ENCODE peak calls at places on chromosomes 2 and 18, in six cellular contexts. F is stomach, I is Peyer's patch, V is foreskin fibroblast, Q is nephron progenitor cell, C is coronary artery. A is an unnamed sample.

GRCh38 chr18:28412521-28412920 is 235.6 kb upstream of the CDH2 start:
- DNase-seq in F (no peak), I (no peak), V (no peak), Q (no peak), C (no peak), A (no peak)

GRCh38 chr2:2590141-2590540 is 259.1 kb upstream of the MYT1L start:
- DNase-seq in F (no peak), I (no peak), V (no peak), Q (no peak), C (peak), A (no peak)

GRCh38 chr2:163341426-163341825 is 394.4 kb downstream of the FIGN start:
- DNase-seq in F (no peak), I (no peak), V (peak), Q (no peak), C (no peak), A (no peak)

GRCh38 chr18:55651236-55651635 is 63.2 kb upstream of the TCF4 start:
- DNase-seq in F (no peak), I (no peak), V (no peak), Q (no peak), C (no peak), A (no peak)

GRCh38 chr2:54176577-54176976 is 61.2 kb downstream of the ACYP2 start:
- DNase-seq in F (no peak), I (no peak), V (peak), Q (peak), C (no peak), A (no peak)

GRCh38 chr2:26562811-26563645 is 78.1 kb downstream of the CIB4 start:
- DNase-seq in F (peak), I (peak), V (no peak), Q (no peak), C (no peak), A (no peak)

GRCh38 chr2:162196611-162197010 is 44.6 kb upstream of the GCG start:
- DNase-seq in F (no peak), I (no peak), V (peak), Q (no peak), C (no peak), A (no peak)

GRCh38 chr18:24544141-24544498 is 83.7 kb downstream of the HRH4 start:
- DNase-seq in F (no peak), I (no peak), V (no peak), Q (peak), C (no peak), A (no peak)

GRCh38 chr2:152505495-152505906 is 170.5 kb downstream of the FMNL2 start:
- DNase-seq in F (no peak), I (peak), V (no peak), Q (no peak), C (no peak), A (no peak)

GRCh38 chr2:110120171-110121051 is 4.8 kb upstream of the MALL start:
- DNase-seq in F (no peak), I (no peak), V (no peak), Q (no peak), C (no peak), A (no peak)

GRCh38 chr2:22143840-22144239 is 1020.1 kb downstream of the TDRD15 start:
- DNase-seq in F (no peak), I (no peak), V (no peak), Q (no peak), C (no peak), A (no peak)

GRCh38 chr2:189658808-189659207 is 2.5 kb upstream of the ASNSD1 start:
- DNase-seq in F (no peak), I (peak), V (no peak), Q (no peak), C (no peak), A (no peak)

GRCh38 chr2:42941633-42942176 is 149.3 kb upstream of the HAAO start:
- DNase-seq in F (no peak), I (no peak), V (no peak), Q (no peak), C (no peak), A (no peak)
- TF ChIP-seq CTCF in F (no peak), I (no peak), V (no peak), Q (no peak), C (no peak), A (no peak)

DNA sequence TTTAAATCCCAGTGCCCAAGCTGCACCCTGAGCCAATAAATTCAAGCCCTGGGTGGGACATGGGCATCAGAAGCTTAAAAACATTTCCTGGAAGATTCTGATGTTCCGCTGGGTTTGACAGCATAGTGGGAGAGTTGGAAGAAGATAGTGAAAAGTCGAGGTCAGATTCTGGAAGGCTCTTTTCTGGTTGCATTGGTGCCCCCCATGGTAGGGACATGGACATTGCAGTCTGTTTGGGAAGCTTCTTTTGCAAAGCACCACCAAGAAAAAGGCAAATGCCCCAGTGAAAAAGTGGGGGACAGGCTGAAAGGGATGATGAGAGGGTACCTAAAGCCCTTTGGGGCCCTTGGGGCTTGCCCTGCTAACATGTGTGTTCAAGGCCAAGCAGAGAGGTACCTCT is 21.0 kb downstream of the MERTK start:
- DNase-seq in F (no peak), I (no peak), V (no peak), Q (no peak), C (no peak), A (no peak)
- TF ChIP-seq CTCF in F (no peak), I (no peak), V (no peak), Q (no peak), C (no peak), A (peak)

GRCh38 chr2:186874713-186875112 is 25.7 kb upstream of the ZSWIM2 start:
- DNase-seq in F (no peak), I (no peak), V (no peak), Q (no peak), C (no peak), A (no peak)
- TF ChIP-seq CTCF in F (no peak), I (no peak), V (no peak), Q (no peak), C (no peak), A (no peak)

DNA sequence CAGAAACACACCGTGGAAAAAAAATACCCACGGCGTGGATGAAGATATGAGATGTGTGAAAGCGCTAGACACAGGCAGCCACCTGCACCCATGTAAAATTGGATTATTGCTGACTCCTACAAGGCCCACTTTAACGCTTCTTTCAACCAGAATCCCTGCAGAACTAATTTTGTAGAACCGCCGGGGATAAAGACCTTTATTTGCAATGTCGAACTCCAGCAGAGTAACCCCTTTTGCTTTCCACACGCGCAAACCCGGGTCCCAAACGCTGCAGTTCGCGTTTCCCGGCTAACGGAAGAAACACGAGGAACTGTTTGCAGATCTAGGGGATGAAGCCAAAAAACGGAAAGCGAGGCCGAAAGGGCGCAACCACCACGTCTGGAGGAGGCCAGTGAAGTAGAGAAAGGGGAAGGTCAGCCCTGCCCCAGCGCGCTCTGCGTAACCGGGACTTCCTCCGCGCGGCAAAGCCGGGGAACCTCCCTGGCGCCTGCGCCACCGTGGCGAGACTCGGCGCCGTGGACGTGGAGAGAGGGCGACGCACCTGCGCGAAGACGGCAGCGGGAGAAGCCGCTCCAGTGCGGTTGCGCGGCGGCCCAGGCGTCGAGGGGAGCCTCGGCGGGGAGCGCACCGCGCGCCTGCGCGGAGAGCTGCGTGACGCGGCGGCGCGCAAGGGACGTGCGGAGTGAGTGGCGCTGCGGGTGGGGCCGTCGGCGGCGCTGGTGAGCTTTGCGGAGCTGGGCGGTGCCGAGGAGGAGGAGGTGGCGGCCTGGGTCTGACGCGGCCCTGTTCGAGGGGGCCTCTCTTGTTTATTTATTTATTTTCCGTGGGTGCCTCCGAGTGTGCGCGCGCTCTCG is at the start of gene PPP1CB:
- DNase-seq in F (peak), I (peak), V (peak), Q (peak), C (peak), A (peak)
- TF ChIP-seq CTCF in F (no peak), I (no peak), V (peak), Q (no peak), C (no peak), A (peak)

DNA sequence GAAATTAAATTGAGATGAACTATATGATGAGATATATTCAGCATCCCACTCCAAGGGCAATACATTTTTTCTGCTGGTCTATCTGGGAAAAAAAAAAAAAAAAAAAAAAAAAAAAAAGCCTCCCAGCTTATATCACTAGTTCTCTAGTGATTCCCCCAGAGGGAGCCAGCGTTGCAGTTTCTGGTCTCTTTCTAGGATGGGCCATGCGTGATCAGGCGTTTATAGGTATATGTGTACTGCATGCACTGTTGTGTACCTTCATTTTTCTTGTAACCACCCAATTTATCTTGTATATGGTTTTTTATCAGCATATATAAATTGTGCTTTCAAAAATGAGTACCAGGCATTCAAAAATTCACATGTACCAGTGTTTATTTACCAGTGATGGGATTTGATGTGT is 35.1 kb downstream of the DCDC2C start:
- DNase-seq in F (no peak), I (no peak), V (no peak), Q (peak), C (no peak), A (no peak)
- TF ChIP-seq CTCF in F (no peak), I (no peak), V (peak), Q (peak), C (no peak), A (peak)

GRCh38 chr18:22332590-22332989 is 85.1 kb downstream of the CTAGE1 start:
- DNase-seq in F (no peak), I (no peak), V (no peak), Q (no peak), C (no peak), A (no peak)
- TF ChIP-seq CTCF in F (no peak), I (no peak), V (peak), Q (peak), C (no peak), A (peak)

GRCh38 chr2:238440767-238441166 is 14.0 kb downstream of the ASB1 start:
- DNase-seq in F (no peak), I (no peak), V (no peak), Q (no peak), C (peak), A (no peak)
- TF ChIP-seq CTCF in F (no peak), I (no peak), V (no peak), Q (no peak), C (no peak), A (no peak)

DNA sequence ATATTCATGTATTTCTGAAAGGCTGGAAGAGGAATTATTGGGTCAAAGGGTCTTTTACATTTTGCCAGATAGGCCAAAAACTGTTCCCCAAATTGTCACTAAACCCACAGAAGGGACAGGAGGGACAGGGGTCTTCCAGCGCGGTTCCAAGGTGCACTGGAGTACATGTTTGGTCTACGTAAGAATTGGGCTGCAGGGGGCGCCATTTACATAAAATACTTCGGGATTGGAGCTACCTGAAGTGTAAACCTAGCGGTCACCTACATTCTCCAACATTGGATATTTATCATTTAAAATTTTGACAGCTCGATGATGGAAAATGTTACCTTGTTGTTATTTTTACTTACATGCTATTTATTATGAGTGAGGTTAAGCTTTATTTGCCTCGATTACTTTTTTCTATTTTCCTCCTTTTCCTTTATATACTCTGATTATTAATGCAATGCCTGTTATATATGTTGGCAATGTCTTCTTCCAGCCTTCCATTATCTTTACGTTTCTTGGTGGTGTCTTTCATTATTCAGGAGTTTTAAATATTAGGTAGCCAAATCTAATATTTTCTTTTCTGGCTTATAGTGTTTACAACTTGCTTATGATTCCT is 43.0 kb upstream of the RAB6C start:
- DNase-seq in F (peak), I (peak), V (no peak), Q (peak), C (no peak), A (no peak)
- TF ChIP-seq CTCF in F (no peak), I (no peak), V (no peak), Q (peak), C (no peak), A (peak)

GRCh38 chr2:20446917-20447436 is at the start of gene RHOB:
- DNase-seq in F (peak), I (peak), V (peak), Q (peak), C (peak), A (peak)

GRCh38 chr2:20444113-20444992 is 2.5 kb upstream of the RHOB start:
- DNase-seq in F (peak), I (peak), V (no peak), Q (no peak), C (peak), A (no peak)

GRCh38 chr2:20446280-20446916 is 476 bp upstream of the RHOB start:
- DNase-seq in F (peak), I (peak), V (no peak), Q (no peak), C (peak), A (no peak)

GRCh38 chr2:20443276-20443920 is 3.5 kb upstream of the RHOB start:
- DNase-seq in F (peak), I (peak), V (no peak), Q (no peak), C (peak), A (no peak)

DNA sequence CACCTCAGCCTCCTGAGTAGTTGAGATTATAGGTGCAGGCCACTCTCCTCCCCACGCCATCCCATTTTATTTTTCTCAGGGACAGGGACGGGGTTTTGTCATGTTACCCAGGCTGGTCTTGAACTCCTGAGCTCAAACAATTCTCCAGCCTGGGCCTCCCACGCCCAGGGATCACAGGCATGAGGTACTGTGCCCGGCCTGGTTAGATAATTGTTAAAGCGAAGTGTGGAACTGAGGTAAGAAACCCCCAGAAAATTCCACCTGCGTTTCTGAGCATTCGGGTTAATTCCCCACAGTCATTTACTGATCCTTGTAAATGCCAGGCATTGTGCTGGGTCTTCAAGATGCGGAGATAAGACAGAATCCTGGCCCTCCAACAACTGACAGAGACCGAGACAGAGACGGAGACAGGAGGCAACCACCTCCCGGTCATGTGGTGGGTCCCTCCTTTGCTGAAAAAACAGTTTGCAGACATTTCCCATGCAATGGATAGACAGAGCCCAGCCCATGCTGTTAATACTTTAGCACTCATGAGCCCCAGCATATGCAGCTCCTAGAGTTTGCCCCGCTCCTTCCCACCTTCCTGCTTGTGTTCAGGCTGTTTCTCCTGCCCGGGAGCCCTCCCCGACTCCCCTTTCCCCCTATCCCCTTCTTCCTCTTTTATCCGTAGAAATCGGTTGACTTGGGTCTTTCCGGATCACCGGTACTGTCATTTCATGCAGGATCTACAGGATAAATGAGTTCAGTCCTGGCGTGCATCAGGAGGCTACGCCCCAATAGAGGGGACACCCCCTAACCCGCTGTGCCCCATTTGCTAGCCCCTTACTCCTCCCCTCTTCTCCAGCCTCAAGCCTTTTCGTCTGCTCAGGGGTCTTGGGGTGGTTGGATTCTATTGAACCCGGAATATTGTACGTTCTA is 1.6 kb upstream of the RHOB start:
- DNase-seq in F (peak), I (peak), V (no peak), Q (no peak), C (peak), A (no peak)
- TF ChIP-seq CTCF in F (no peak), I (no peak), V (no peak), Q (no peak), C (no peak), A (no peak)